ENCODE peak calls at places on chromosomes 13 and 19, in eight cellular contexts. H is lung, C is PC-9, U is right atrium auricular region, K is MG63, M is bronchial epithelial cell, D is endodermal cell, S is uterus. W is an unnamed sample. For H3K27me3 and H3K36me3, the result is how much of the 10 kb centered on the place peaks cover.

GRCh38 chr19:39126312-39126561 is 651 bp downstream of the PAK4 start:
- DNase-seq in H (no peak), C (no peak), U (no peak), K (no peak), M (no peak), D (no peak), S (no peak), W (peak)

GRCh38 chr19:52453324-52454094 is at the start of gene ZNF578:
- DNase-seq in H (peak), C (peak), U (peak), K (peak), M (peak), D (no peak), S (peak), W (peak)

GRCh38 chr13:78606471-78607408 is 3.4 kb upstream of the POU4F1 start:
- DNase-seq in H (no peak), C (no peak), U (no peak), K (no peak), M (no peak), D (peak), S (no peak), W (no peak)

GRCh38 chr13:42379241-42379640 is 107.3 kb downstream of the AKAP11 start:
- DNase-seq in H (no peak), C (no peak), U (no peak), K (no peak), M (no peak), D (no peak), S (no peak), W (no peak)

GRCh38 chr19:8209965-8210659 is 942 bp downstream of the CERS4 start:
- DNase-seq in H (no peak), C (no peak), U (no peak), K (no peak), M (no peak), D (peak), S (no peak), W (no peak)

GRCh38 chr13:27638521-27638920 is 16.8 kb downstream of the POLR1D start:
- DNase-seq in H (no peak), C (no peak), U (no peak), K (peak), M (peak), D (no peak), S (peak), W (no peak)

GRCh38 chr19:51599084-51599483 is 28.0 kb downstream of the ZNF175 start:
- DNase-seq in H (no peak), C (no peak), U (no peak), K (no peak), M (no peak), D (no peak), S (no peak), W (no peak)

GRCh38 chr19:14118165-14119051 is 846 bp upstream of the PRKACA start:
- DNase-seq in H (peak), C (no peak), U (peak), K (peak), M (peak), D (no peak), S (peak), W (peak)

GRCh38 chr19:17185590-17185989 is 29.6 kb upstream of the USE1 start:
- DNase-seq in H (no peak), C (no peak), U (no peak), K (no peak), M (no peak), D (no peak), S (no peak), W (no peak)

GRCh38 chr19:8609210-8610040 is 1.1 kb downstream of the ADAMTS10 start:
- DNase-seq in H (no peak), C (no peak), U (peak), K (peak), M (no peak), D (peak), S (peak), W (peak)

GRCh38 chr13:99256709-99257108 is 1.5 kb downstream of the GPR18 start:
- DNase-seq in H (no peak), C (no peak), U (no peak), K (no peak), M (no peak), D (no peak), S (no peak), W (no peak)

GRCh38 chr19:38250821-38251563 is 5.2 kb downstream of the PPP1R14A start:
- DNase-seq in H (no peak), C (no peak), U (peak), K (no peak), M (no peak), D (peak), S (peak), W (peak)

GRCh38 chr13:110559429-110559943 is 2.0 kb downstream of the RAB20 start:
- DNase-seq in H (peak), C (peak), U (no peak), K (no peak), M (peak), D (no peak), S (peak), W (peak)

GRCh38 chr19:8155318-8155717 is 5.9 kb upstream of the FBN3 start:
- DNase-seq in H (no peak), C (no peak), U (no peak), K (no peak), M (no peak), D (no peak), S (no peak), W (no peak)

GRCh38 chr19:2578391-2578826 is 102.5 kb downstream of the GADD45B start:
- DNase-seq in H (no peak), C (peak), U (peak), K (peak), M (no peak), D (peak), S (no peak), W (peak)

GRCh38 chr13:107271226-107271625 is 703.3 kb upstream of the ARGLU1 start:
- DNase-seq in H (no peak), C (no peak), U (no peak), K (peak), M (peak), D (peak), S (no peak), W (no peak)

GRCh38 chr19:452829-453228 is 8.0 kb downstream of the SHC2 start:
- DNase-seq in H (no peak), C (no peak), U (no peak), K (no peak), M (no peak), D (no peak), S (no peak), W (no peak)

GRCh38 chr13:100738176-100738855 is 63.7 kb upstream of the TMTC4 start:
- DNase-seq in H (no peak), C (no peak), U (no peak), K (no peak), M (no peak), D (peak), S (no peak), W (no peak)

GRCh38 chr13:74868044-74868443 is 613.9 kb downstream of the TBC1D4 start:
- DNase-seq in H (no peak), C (no peak), U (no peak), K (no peak), M (peak), D (no peak), S (no peak), W (no peak)

GRCh38 chr19:14106840-14107239 is 10.7 kb downstream of the PRKACA start:
- DNase-seq in H (no peak), C (no peak), U (no peak), K (no peak), M (no peak), D (no peak), S (no peak), W (no peak)

GRCh38 chr13:114147803-114148520 is 15.5 kb upstream of the RASA3 start:
- DNase-seq in H (no peak), C (no peak), U (no peak), K (no peak), M (no peak), D (no peak), S (no peak), W (no peak)

GRCh38 chr13:109162248-109163051 is 533.0 kb downstream of the MYO16 start:
- DNase-seq in H (no peak), C (no peak), U (no peak), K (no peak), M (peak), D (no peak), S (no peak), W (no peak)

GRCh38 chr19:3249408-3249807 is 24.9 kb downstream of the CELF5 start:
- DNase-seq in H (no peak), C (no peak), U (no peak), K (no peak), M (no peak), D (peak), S (no peak), W (no peak)

GRCh38 chr13:76632388-76633044 is 253.7 kb downstream of the KCTD12 start:
- DNase-seq in H (no peak), C (no peak), U (no peak), K (no peak), M (no peak), D (peak), S (no peak), W (no peak)

GRCh38 chr13:93721483-93721882 is 494.9 kb downstream of the GPC6 start:
- DNase-seq in H (no peak), C (no peak), U (no peak), K (no peak), M (no peak), D (no peak), S (no peak), W (no peak)

GRCh38 chr13:76980075-76980718 is 11.7 kb upstream of the CLN5 start:
- DNase-seq in H (peak), C (peak), U (peak), K (peak), M (peak), D (peak), S (peak), W (peak)

GRCh38 chr19:50695251-50696064 is 24.1 kb downstream of the SHANK1 start:
- DNase-seq in H (no peak), C (no peak), U (no peak), K (peak), M (no peak), D (peak), S (no peak), W (no peak)

GRCh38 chr13:28071424-28071823 is 29.0 kb downstream of the FLT3 start:
- DNase-seq in H (no peak), C (no peak), U (no peak), K (no peak), M (no peak), D (no peak), S (no peak), W (no peak)

GRCh38 chr13:83220241-83220640 is 662.0 kb downstream of the SLITRK1 start:
- DNase-seq in H (no peak), C (no peak), U (no peak), K (no peak), M (peak), D (no peak), S (no peak), W (no peak)

GRCh38 chr13:41581884-41582547 is 124.7 kb downstream of the RGCC start:
- DNase-seq in H (no peak), C (no peak), U (no peak), K (no peak), M (no peak), D (no peak), S (no peak), W (no peak)

GRCh38 chr19:2095338-2095938 is 688 bp downstream of the MOB3A start:
- DNase-seq in H (no peak), C (no peak), U (no peak), K (no peak), M (no peak), D (no peak), S (no peak), W (no peak)

GRCh38 chr13:27001705-27002104 is 169.9 kb downstream of the USP12 start:
- DNase-seq in H (no peak), C (no peak), U (no peak), K (no peak), M (no peak), D (no peak), S (no peak), W (no peak)

GRCh38 chr13:44354884-44355283 is 18.7 kb upstream of the SERP2 start:
- DNase-seq in H (no peak), C (no peak), U (no peak), K (no peak), M (no peak), D (no peak), S (no peak), W (no peak)

GRCh38 chr19:10005632-10006334 is 4.5 kb downstream of the COL5A3 start:
- DNase-seq in H (no peak), C (no peak), U (no peak), K (no peak), M (no peak), D (no peak), S (no peak), W (no peak)

GRCh38 chr19:13152854-13153626 is 2.8 kb downstream of the IER2 start:
- DNase-seq in H (peak), C (peak), U (peak), K (peak), M (peak), D (peak), S (peak), W (peak)

GRCh38 chr13:30985637-30986205 is 53.3 kb downstream of the TEX26 start:
- DNase-seq in H (no peak), C (no peak), U (no peak), K (no peak), M (peak), D (no peak), S (no peak), W (no peak)

GRCh38 chr13:41130356-41130755 is 2.2 kb downstream of the KBTBD6 start:
- DNase-seq in H (no peak), C (no peak), U (no peak), K (no peak), M (no peak), D (no peak), S (no peak), W (no peak)

GRCh38 chr13:57666554-57666953 is 35.0 kb downstream of the PCDH17 start:
- DNase-seq in H (no peak), C (no peak), U (no peak), K (no peak), M (no peak), D (no peak), S (no peak), W (no peak)

GRCh38 chr19:45340232-45340898 is at the start of gene KLC3:
- DNase-seq in H (no peak), C (peak), U (no peak), K (no peak), M (peak), D (peak), S (no peak), W (peak)

GRCh38 chr19:45340899-45341453 is 426 bp downstream of the KLC3 start:
- DNase-seq in H (no peak), C (peak), U (no peak), K (no peak), M (peak), D (peak), S (no peak), W (no peak)

GRCh38 chr19:45344621-45345505 is 4.3 kb downstream of the KLC3 start:
- DNase-seq in H (no peak), C (no peak), U (no peak), K (no peak), M (peak), D (no peak), S (no peak), W (no peak)

GRCh38 chr19:45345506-45345860 is 4.9 kb downstream of the KLC3 start:
- DNase-seq in H (no peak), C (no peak), U (no peak), K (no peak), M (no peak), D (no peak), S (no peak), W (no peak)

GRCh38 chr19:45342911-45343310 is 2.4 kb downstream of the KLC3 start:
- DNase-seq in H (no peak), C (no peak), U (no peak), K (no peak), M (no peak), D (no peak), S (no peak), W (no peak)
- H3K27me3 ChIP-seq in H (under half), C (under half), U (under half), K (under half), M (under half), D (under half), S (under half), W (under half)

GRCh38 chr13:72849571-72849970 is 67.6 kb downstream of the PIBF1 start:
- DNase-seq in H (no peak), C (no peak), U (no peak), K (peak), M (no peak), D (no peak), S (no peak), W (no peak)
- H3K36me3 ChIP-seq in H (under half), C (under half), U (under half), K (under half), M (under half), D (under half), S (under half), W (under half)

GRCh38 chr19:15829786-15830185 is 14.3 kb upstream of the OR10H1 start:
- DNase-seq in H (no peak), C (no peak), U (no peak), K (no peak), M (no peak), D (no peak), S (no peak), W (no peak)
- H3K27me3 ChIP-seq in H (under half), C (under half), U (under half), K (under half), M (under half), D (under half), S (under half), W (under half)

GRCh38 chr19:41327499-41328156 is 17.7 kb downstream of the CCDC97 start:
- DNase-seq in H (peak), C (peak), U (peak), K (peak), M (peak), D (peak), S (peak), W (peak)
- H3K36me3 ChIP-seq in H (under half), C (under half), U (under half), K (half or more), M (under half), D (under half), S (under half), W (under half)

GRCh38 chr13:112325142-112325808 is 50.9 kb upstream of the SPACA7 start:
- DNase-seq in H (no peak), C (no peak), U (no peak), K (no peak), M (no peak), D (peak), S (no peak), W (no peak)
- H3K27me3 ChIP-seq in H (under half), C (half or more), U (under half), K (under half), M (under half), D (under half), S (under half), W (under half)

GRCh38 chr19:15399234-15399515 is 19.6 kb upstream of the AKAP8 start:
- DNase-seq in H (no peak), C (no peak), U (no peak), K (no peak), M (no peak), D (peak), S (no peak), W (no peak)
- H3K36me3 ChIP-seq in H (under half), C (under half), U (half or more), K (half or more), M (half or more), D (half or more), S (under half), W (under half)

DNA sequence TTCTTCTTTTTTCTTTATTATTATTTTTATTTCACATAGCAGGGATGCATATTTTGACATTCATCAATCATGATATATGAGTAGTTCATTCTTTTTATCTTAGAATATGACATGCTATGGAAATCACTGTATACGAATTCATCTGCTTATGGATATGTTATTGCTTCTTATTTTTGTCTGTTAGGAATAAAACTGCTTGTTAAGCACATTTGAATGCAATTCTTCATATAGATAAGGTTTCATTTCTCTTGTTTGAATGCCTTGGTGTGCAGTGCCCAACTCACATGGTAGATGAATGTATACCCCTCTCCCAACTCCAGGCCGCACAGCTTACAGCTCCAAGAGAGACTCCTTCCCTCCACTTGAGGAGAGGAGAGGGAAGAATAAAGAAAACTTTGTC is 11.3 kb downstream of the ZNF776 start:
- DNase-seq in H (no peak), C (no peak), U (no peak), K (no peak), M (no peak), D (no peak), S (no peak), W (no peak)
- H3K27me3 ChIP-seq in H (under half), C (under half), U (under half), K (under half), M (under half), D (under half), S (under half), W (under half)

GRCh38 chr19:34188388-34188787 is 16.1 kb downstream of the LSM14A start:
- DNase-seq in H (no peak), C (no peak), U (no peak), K (no peak), M (peak), D (no peak), S (no peak), W (no peak)
- H3K36me3 ChIP-seq in H (under half), C (under half), U (under half), K (under half), M (under half), D (under half), S (under half), W (under half)

GRCh38 chr19:49441210-49441959 is at the start of gene SLC17A7:
- DNase-seq in H (no peak), C (no peak), U (peak), K (no peak), M (no peak), D (peak), S (peak), W (peak)
- H3K27me3 ChIP-seq in H (under half), C (under half), U (under half), K (half or more), M (under half), D (half or more), S (under half), W (under half)

GRCh38 chr19:6604906-6605305 is 14.0 kb upstream of the CD70 start:
- DNase-seq in H (no peak), C (no peak), U (peak), K (no peak), M (no peak), D (no peak), S (no peak), W (no peak)
- H3K36me3 ChIP-seq in H (under half), C (under half), U (under half), K (under half), M (under half), D (under half), S (under half), W (under half)